ENCODE peak calls at places on chromosomes 16 and 17, in ten cellular contexts. One of them, this sample, is unnamed.

GRCh38 chr17:80263253-80264047 is 2.8 kb downstream of the RNF213 start:
- DNase-seq in CD8-positive, alpha-beta T cell: peak
- DNase-seq in CD4-positive, alpha-beta T cell: peak
- DNase-seq in coronary artery: peak
- DNase-seq in HFFc6: peak
- DNase-seq in ascending aorta: peak
- DNase-seq in MCF 10A: no peak
- DNase-seq in AG04450: peak
- DNase-seq in neural crest cell: no peak
- DNase-seq in uterus: peak
- DNase-seq in this sample: peak

GRCh38 chr17:10702574-10702973 is 5.2 kb downstream of the ADPRM start:
- DNase-seq in CD8-positive, alpha-beta T cell: no peak
- DNase-seq in CD4-positive, alpha-beta T cell: no peak
- DNase-seq in coronary artery: no peak
- DNase-seq in HFFc6: peak
- DNase-seq in ascending aorta: no peak
- DNase-seq in MCF 10A: no peak
- DNase-seq in AG04450: no peak
- DNase-seq in neural crest cell: no peak
- DNase-seq in uterus: no peak
- DNase-seq in this sample: no peak

GRCh38 chr16:85565796-85566501 is 47.2 kb upstream of the GSE1 start:
- DNase-seq in CD8-positive, alpha-beta T cell: no peak
- DNase-seq in CD4-positive, alpha-beta T cell: no peak
- DNase-seq in coronary artery: no peak
- DNase-seq in HFFc6: no peak
- DNase-seq in ascending aorta: no peak
- DNase-seq in MCF 10A: no peak
- DNase-seq in AG04450: no peak
- DNase-seq in neural crest cell: no peak
- DNase-seq in uterus: no peak
- DNase-seq in this sample: no peak

GRCh38 chr16:88815901-88816589 is 4.3 kb upstream of the APRT start:
- DNase-seq in CD8-positive, alpha-beta T cell: peak
- DNase-seq in CD4-positive, alpha-beta T cell: no peak
- DNase-seq in coronary artery: no peak
- DNase-seq in HFFc6: no peak
- DNase-seq in ascending aorta: no peak
- DNase-seq in MCF 10A: peak
- DNase-seq in AG04450: no peak
- DNase-seq in neural crest cell: no peak
- DNase-seq in uterus: no peak
- DNase-seq in this sample: peak

GRCh38 chr17:83085103-83085502 is 5.7 kb downstream of the METRNL start:
- DNase-seq in CD8-positive, alpha-beta T cell: no peak
- DNase-seq in CD4-positive, alpha-beta T cell: no peak
- DNase-seq in coronary artery: no peak
- DNase-seq in HFFc6: no peak
- DNase-seq in ascending aorta: no peak
- DNase-seq in MCF 10A: no peak
- DNase-seq in AG04450: no peak
- DNase-seq in neural crest cell: no peak
- DNase-seq in uterus: no peak
- DNase-seq in this sample: no peak

GRCh38 chr16:57916735-57917450 is 54.0 kb downstream of the CNGB1 start:
- DNase-seq in CD8-positive, alpha-beta T cell: no peak
- DNase-seq in CD4-positive, alpha-beta T cell: no peak
- DNase-seq in coronary artery: no peak
- DNase-seq in HFFc6: no peak
- DNase-seq in ascending aorta: no peak
- DNase-seq in MCF 10A: peak
- DNase-seq in AG04450: no peak
- DNase-seq in neural crest cell: no peak
- DNase-seq in uterus: no peak
- DNase-seq in this sample: peak

GRCh38 chr17:75430159-75430748 is 24.8 kb upstream of the GRB2 start:
- DNase-seq in CD8-positive, alpha-beta T cell: no peak
- DNase-seq in CD4-positive, alpha-beta T cell: no peak
- DNase-seq in coronary artery: no peak
- DNase-seq in HFFc6: peak
- DNase-seq in ascending aorta: no peak
- DNase-seq in MCF 10A: no peak
- DNase-seq in AG04450: no peak
- DNase-seq in neural crest cell: no peak
- DNase-seq in uterus: no peak
- DNase-seq in this sample: no peak

GRCh38 chr17:61469474-61469873 is 17.3 kb downstream of the TBX4 start:
- DNase-seq in CD8-positive, alpha-beta T cell: no peak
- DNase-seq in CD4-positive, alpha-beta T cell: no peak
- DNase-seq in coronary artery: no peak
- DNase-seq in HFFc6: no peak
- DNase-seq in ascending aorta: no peak
- DNase-seq in MCF 10A: no peak
- DNase-seq in AG04450: no peak
- DNase-seq in neural crest cell: no peak
- DNase-seq in uterus: peak
- DNase-seq in this sample: no peak

GRCh38 chr17:17028878-17029535 is 13.2 kb upstream of the MPRIP start:
- DNase-seq in CD8-positive, alpha-beta T cell: no peak
- DNase-seq in CD4-positive, alpha-beta T cell: no peak
- DNase-seq in coronary artery: no peak
- DNase-seq in HFFc6: no peak
- DNase-seq in ascending aorta: no peak
- DNase-seq in MCF 10A: no peak
- DNase-seq in AG04450: no peak
- DNase-seq in neural crest cell: no peak
- DNase-seq in uterus: no peak
- DNase-seq in this sample: no peak

GRCh38 chr16:59090501-59090900 is 356.4 kb upstream of the GOT2 start:
- DNase-seq in CD8-positive, alpha-beta T cell: no peak
- DNase-seq in CD4-positive, alpha-beta T cell: no peak
- DNase-seq in coronary artery: no peak
- DNase-seq in HFFc6: no peak
- DNase-seq in ascending aorta: no peak
- DNase-seq in MCF 10A: no peak
- DNase-seq in AG04450: no peak
- DNase-seq in neural crest cell: no peak
- DNase-seq in uterus: no peak
- DNase-seq in this sample: no peak

DNA sequence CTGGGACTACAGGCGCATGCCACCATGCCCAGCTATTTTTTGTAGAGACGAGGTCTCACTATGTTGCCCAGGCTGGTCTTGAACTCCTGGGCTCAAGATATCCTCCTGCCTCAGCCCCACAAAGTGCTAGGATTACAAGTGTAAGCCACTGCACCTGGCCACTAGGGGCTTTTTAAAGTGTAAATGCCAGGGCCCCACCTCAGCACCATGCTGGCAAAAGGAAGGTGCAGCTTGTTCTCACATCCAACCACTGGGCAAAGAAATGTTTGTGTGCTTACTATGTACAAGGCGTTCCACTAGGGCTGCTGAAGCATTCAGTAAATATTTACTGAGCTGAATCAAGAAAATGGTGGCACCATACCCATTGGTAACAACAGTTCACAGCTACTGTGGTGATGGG is 22.6 kb downstream of the COG1 start:
- DNase-seq in CD8-positive, alpha-beta T cell: no peak
- DNase-seq in CD4-positive, alpha-beta T cell: no peak
- DNase-seq in coronary artery: no peak
- DNase-seq in HFFc6: no peak
- DNase-seq in ascending aorta: no peak
- DNase-seq in MCF 10A: no peak
- DNase-seq in AG04450: no peak
- DNase-seq in neural crest cell: no peak
- DNase-seq in uterus: no peak
- DNase-seq in this sample: no peak
- TF ChIP-seq CTCF in CD8-positive, alpha-beta T cell: no peak
- TF ChIP-seq CTCF in CD4-positive, alpha-beta T cell: no peak
- TF ChIP-seq CTCF in coronary artery: no peak
- TF ChIP-seq CTCF in HFFc6: no peak
- TF ChIP-seq CTCF in ascending aorta: no peak
- TF ChIP-seq CTCF in MCF 10A: no peak
- TF ChIP-seq CTCF in AG04450: peak
- TF ChIP-seq CTCF in neural crest cell: peak
- TF ChIP-seq CTCF in uterus: no peak
- TF ChIP-seq CTCF in this sample: no peak

DNA sequence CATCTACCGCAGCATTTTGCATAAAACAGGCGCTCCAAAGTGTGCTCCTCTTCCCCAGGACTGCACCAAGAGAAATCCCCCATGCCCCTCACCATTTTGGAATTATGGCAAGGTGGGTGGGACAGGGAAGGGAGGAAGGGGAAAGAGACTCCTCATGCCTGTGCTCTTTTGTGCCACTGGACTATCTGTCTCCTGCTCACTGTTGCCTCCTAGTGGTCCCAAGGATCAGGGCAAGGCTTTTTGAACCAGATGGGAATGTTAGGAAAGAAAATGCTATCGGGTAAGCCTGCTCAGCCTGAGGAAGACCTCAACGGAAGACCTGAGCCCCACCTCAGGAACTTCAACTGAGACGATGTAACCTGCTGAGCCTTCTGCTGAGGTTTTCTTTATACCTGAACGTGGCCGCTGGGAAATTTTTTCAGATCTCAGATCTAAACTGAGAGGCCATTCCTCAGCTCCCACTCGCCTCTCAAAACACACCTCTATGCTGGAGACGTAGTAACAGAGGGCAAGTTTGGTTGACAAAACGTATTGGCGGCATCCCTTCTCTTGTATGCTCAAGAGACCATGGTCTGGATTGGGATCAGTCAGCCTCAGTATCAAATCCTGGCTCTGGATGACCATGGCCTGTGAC is 58.3 kb downstream of the SPACA3 start:
- DNase-seq in CD8-positive, alpha-beta T cell: no peak
- DNase-seq in CD4-positive, alpha-beta T cell: no peak
- DNase-seq in coronary artery: no peak
- DNase-seq in HFFc6: peak
- DNase-seq in ascending aorta: no peak
- DNase-seq in MCF 10A: peak
- DNase-seq in AG04450: no peak
- DNase-seq in neural crest cell: peak
- DNase-seq in uterus: peak
- DNase-seq in this sample: peak
- TF ChIP-seq CTCF in CD8-positive, alpha-beta T cell: peak
- TF ChIP-seq CTCF in CD4-positive, alpha-beta T cell: peak
- TF ChIP-seq CTCF in coronary artery: peak
- TF ChIP-seq CTCF in HFFc6: peak
- TF ChIP-seq CTCF in ascending aorta: peak
- TF ChIP-seq CTCF in MCF 10A: peak
- TF ChIP-seq CTCF in AG04450: peak
- TF ChIP-seq CTCF in neural crest cell: peak
- TF ChIP-seq CTCF in uterus: peak
- TF ChIP-seq CTCF in this sample: peak

GRCh38 chr16:71440669-71441347 is 1.0 kb downstream of the TLE7 start:
- DNase-seq in CD8-positive, alpha-beta T cell: no peak
- DNase-seq in CD4-positive, alpha-beta T cell: no peak
- DNase-seq in coronary artery: no peak
- DNase-seq in HFFc6: no peak
- DNase-seq in ascending aorta: no peak
- DNase-seq in MCF 10A: no peak
- DNase-seq in AG04450: no peak
- DNase-seq in neural crest cell: no peak
- DNase-seq in uterus: no peak
- DNase-seq in this sample: peak
- TF ChIP-seq CTCF in CD8-positive, alpha-beta T cell: no peak
- TF ChIP-seq CTCF in CD4-positive, alpha-beta T cell: no peak
- TF ChIP-seq CTCF in coronary artery: no peak
- TF ChIP-seq CTCF in HFFc6: peak
- TF ChIP-seq CTCF in ascending aorta: no peak
- TF ChIP-seq CTCF in MCF 10A: no peak
- TF ChIP-seq CTCF in AG04450: no peak
- TF ChIP-seq CTCF in neural crest cell: peak
- TF ChIP-seq CTCF in uterus: no peak
- TF ChIP-seq CTCF in this sample: no peak

DNA sequence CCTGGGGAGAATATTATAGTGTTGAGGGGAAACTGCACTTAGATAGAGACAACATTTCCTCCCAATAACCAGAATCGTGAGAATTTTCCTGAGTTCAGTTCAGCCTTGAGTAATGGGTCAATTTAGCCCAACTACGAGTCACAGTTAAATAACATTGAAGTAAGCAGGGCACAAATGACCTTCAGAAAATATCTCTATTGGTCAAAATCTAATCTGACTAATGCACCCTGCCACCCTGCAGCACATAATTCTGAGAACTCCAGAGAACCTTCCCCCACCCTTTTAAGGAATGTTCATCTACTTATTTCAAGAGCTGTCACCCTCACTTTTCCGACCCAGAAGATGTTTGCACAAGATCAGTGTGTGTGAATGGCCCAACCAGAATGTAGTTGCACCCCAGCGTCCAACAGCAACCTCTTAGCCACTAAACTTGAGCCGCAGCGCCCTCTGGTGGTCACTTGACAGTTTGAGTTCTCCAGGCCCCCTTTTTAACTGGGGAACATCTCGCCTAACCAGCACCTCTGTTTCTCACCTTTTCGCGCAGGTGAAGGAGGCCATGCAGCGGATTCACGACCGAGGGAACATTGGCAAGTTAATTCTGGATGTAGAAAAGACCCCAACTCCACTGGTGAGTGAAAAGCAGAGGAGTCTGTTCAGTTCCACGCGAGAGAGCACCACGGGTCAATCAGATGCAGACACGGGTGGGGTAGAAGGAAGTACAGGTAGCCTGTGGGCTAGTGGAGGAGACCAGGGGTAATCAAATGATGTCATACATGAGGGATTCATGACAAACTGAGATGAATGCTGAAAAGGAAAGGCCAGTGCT is 50.8 kb upstream of the CLEC3A start:
- DNase-seq in CD8-positive, alpha-beta T cell: peak
- DNase-seq in CD4-positive, alpha-beta T cell: peak
- DNase-seq in coronary artery: peak
- DNase-seq in HFFc6: peak
- DNase-seq in ascending aorta: peak
- DNase-seq in MCF 10A: peak
- DNase-seq in AG04450: peak
- DNase-seq in neural crest cell: peak
- DNase-seq in uterus: peak
- DNase-seq in this sample: peak
- TF ChIP-seq CTCF in CD8-positive, alpha-beta T cell: peak
- TF ChIP-seq CTCF in CD4-positive, alpha-beta T cell: peak
- TF ChIP-seq CTCF in coronary artery: peak
- TF ChIP-seq CTCF in HFFc6: peak
- TF ChIP-seq CTCF in ascending aorta: peak
- TF ChIP-seq CTCF in MCF 10A: peak
- TF ChIP-seq CTCF in AG04450: peak
- TF ChIP-seq CTCF in neural crest cell: peak
- TF ChIP-seq CTCF in uterus: peak
- TF ChIP-seq CTCF in this sample: peak

DNA sequence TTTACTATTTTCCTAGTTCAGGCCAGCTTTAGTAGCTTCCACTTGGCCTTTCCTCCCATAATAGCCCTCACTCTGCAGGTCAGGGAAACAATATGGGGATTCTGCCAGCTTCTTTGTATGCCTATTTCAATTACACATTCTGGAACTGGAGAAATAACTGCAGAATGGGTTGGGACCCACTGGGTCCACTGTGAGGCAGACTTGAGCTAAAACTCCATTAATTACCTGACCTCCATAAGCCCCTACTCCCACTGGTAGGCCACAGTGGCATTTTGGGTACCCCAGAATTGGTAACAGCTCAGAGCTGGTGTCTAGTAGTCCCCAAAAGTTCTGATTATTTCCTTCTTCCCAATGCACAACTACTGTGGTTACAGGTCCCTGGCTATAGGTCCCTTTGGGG is 16.7 kb upstream of the TENT4B start:
- DNase-seq in CD8-positive, alpha-beta T cell: no peak
- DNase-seq in CD4-positive, alpha-beta T cell: no peak
- DNase-seq in coronary artery: no peak
- DNase-seq in HFFc6: no peak
- DNase-seq in ascending aorta: no peak
- DNase-seq in MCF 10A: no peak
- DNase-seq in AG04450: no peak
- DNase-seq in neural crest cell: no peak
- DNase-seq in uterus: no peak
- DNase-seq in this sample: no peak
- TF ChIP-seq CTCF in CD8-positive, alpha-beta T cell: no peak
- TF ChIP-seq CTCF in CD4-positive, alpha-beta T cell: no peak
- TF ChIP-seq CTCF in coronary artery: no peak
- TF ChIP-seq CTCF in HFFc6: peak
- TF ChIP-seq CTCF in ascending aorta: no peak
- TF ChIP-seq CTCF in MCF 10A: no peak
- TF ChIP-seq CTCF in AG04450: no peak
- TF ChIP-seq CTCF in neural crest cell: no peak
- TF ChIP-seq CTCF in uterus: no peak
- TF ChIP-seq CTCF in this sample: no peak

This sample was measured in RWPE1.